ENCODE peak calls at places on chromosomes 1 and 21, in five cellular contexts. J is upper lobe of left lung; B is ascending aorta; Q is effector memory CD4-positive, alpha-beta T cell; A is right cardiac atrium. O is an unnamed sample. For H3K27me3, the result is how much of the 10 kb centered on the place peaks cover.

GRCh38 chr1:35448344-35448801 is 108.8 kb downstream of the KIAA0319L start:
- DNase-seq in Q (no peak), A (peak), J (peak), B (no peak), O (no peak)

GRCh38 chr1:30268923-30269666 is 454.3 kb downstream of the MATN1 start:
- DNase-seq in A (no peak), J (no peak), B (no peak), Q (no peak), O (no peak)

GRCh38 chr1:200885564-200886402 is 8.9 kb upstream of the INAVA start:
- DNase-seq in J (no peak), Q (no peak), A (no peak), B (no peak), O (no peak)

GRCh38 chr1:54542120-54542961 is 5.7 kb upstream of the ACOT11 start:
- DNase-seq in B (peak), J (peak), Q (peak), A (peak), O (peak)

GRCh38 chr1:169081503-169082123 is 24.9 kb upstream of the ATP1B1 start:
- DNase-seq in A (no peak), Q (no peak), B (no peak), J (no peak), O (no peak)

GRCh38 chr21:17498586-17498985 is 14.3 kb upstream of the CXADR start:
- DNase-seq in Q (no peak), J (no peak), B (no peak), A (no peak), O (no peak)

GRCh38 chr1:15439325-15439724 is 1.1 kb downstream of the CTRC start:
- DNase-seq in A (no peak), Q (no peak), B (no peak), J (no peak), O (no peak)

GRCh38 chr1:88311907-88312306 is 372.2 kb upstream of the PKN2 start:
- DNase-seq in A (no peak), Q (no peak), B (no peak), J (no peak), O (no peak)

GRCh38 chr1:212368073-212368484 is 46.6 kb downstream of the PACC1 start:
- DNase-seq in B (no peak), J (peak), A (no peak), Q (peak), O (peak)

GRCh38 chr1:6991271-6991670 is 206.0 kb downstream of the CAMTA1 start:
- DNase-seq in B (no peak), Q (no peak), J (no peak), A (no peak), O (no peak)

GRCh38 chr1:6986281-6986680 is 201.0 kb downstream of the CAMTA1 start:
- DNase-seq in A (no peak), J (no peak), B (no peak), Q (no peak), O (no peak)

GRCh38 chr1:6987940-6988339 is 202.7 kb downstream of the CAMTA1 start:
- DNase-seq in A (no peak), Q (no peak), B (no peak), J (no peak), O (no peak)

GRCh38 chr1:6989506-6990159 is 204.4 kb downstream of the CAMTA1 start:
- DNase-seq in B (no peak), Q (no peak), A (no peak), J (no peak), O (no peak)

DNA sequence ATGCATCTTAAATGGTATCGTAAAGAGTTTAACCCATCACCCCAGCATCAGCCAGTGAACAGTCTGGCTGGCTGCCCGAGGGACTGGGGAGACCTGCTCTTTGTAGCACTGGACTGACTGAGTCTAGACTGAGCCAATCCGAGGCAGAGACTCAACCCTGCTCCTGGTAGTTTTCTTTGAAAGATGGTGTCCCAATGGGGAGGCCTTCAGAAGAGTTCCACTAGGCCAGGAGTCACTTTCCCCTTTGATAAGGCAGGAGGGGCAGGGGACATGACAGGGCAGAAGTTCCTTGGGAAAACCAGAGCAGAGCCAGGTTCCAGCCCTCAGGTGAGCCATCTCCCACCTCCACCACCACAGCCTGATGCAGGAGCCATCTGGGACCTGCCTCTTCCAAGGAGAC is 203.5 kb downstream of the CAMTA1 start:
- DNase-seq in A (no peak), J (no peak), Q (no peak), B (no peak), O (no peak)
- H3K27me3 ChIP-seq in A (under half), J (under half), Q (under half), B (under half), O (under half)

DNA sequence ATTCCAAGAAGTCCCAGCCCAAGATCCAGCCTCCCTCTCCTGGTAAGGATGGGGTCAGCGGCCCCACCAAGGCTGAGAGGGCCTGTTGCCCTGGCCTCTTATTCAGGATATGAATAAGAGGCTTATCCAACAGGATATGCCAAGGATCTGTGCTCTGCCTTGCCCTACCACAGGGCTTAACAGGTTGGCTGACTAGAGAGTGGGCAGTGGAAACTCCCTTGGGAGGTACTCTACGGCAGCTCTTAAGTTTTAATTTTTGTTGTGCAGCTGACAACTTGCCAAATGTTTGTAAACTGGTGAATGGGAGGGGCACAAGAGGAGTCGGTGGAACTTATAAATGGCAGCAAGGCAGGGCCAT is 16.5 kb upstream of the PIGV start:
- DNase-seq in A (no peak), B (no peak), Q (no peak), J (no peak), O (no peak)
- H3K4me3 ChIP-seq in A (no peak), B (no peak), Q (no peak), J (no peak), O (no peak)

DNA sequence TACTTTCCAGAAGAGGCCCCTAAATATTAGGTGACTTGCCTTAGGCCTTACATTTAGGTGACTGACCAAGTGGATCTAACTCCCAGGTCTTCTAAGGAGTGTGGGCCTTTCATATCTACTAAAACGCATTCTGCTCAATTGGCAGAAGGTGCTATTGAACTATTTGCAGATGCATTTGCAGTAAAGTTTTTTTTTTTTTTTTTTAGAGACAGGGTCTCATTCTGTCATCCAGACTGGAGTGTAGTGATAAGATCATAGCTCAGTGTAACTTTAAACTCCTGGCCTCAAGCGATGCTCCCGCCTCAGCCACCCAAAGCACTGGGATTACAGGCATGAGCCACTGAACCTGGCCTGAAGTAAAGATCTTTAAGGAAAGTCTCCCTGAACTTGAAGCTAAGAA is 13.0 kb upstream of the ACBD6 start:
- DNase-seq in Q (no peak), A (no peak), B (no peak), J (no peak), O (no peak)
- H3K27me3 ChIP-seq in Q (under half), A (under half), B (under half), J (under half), O (under half)

GRCh38 chr1:234724517-234725176 is 114.7 kb upstream of the IRF2BP2 start:
- DNase-seq in B (peak), A (peak), J (peak), Q (peak), O (peak)

GRCh38 chr1:234722267-234722704 is 112.3 kb upstream of the IRF2BP2 start:
- DNase-seq in Q (no peak), J (no peak), A (peak), B (no peak), O (no peak)

GRCh38 chr1:234721476-234722266 is 111.7 kb upstream of the IRF2BP2 start:
- DNase-seq in Q (no peak), A (peak), B (no peak), J (peak), O (no peak)

GRCh38 chr1:234720709-234721436 is 110.9 kb upstream of the IRF2BP2 start:
- DNase-seq in A (peak), Q (no peak), J (no peak), B (no peak), O (no peak)

DNA sequence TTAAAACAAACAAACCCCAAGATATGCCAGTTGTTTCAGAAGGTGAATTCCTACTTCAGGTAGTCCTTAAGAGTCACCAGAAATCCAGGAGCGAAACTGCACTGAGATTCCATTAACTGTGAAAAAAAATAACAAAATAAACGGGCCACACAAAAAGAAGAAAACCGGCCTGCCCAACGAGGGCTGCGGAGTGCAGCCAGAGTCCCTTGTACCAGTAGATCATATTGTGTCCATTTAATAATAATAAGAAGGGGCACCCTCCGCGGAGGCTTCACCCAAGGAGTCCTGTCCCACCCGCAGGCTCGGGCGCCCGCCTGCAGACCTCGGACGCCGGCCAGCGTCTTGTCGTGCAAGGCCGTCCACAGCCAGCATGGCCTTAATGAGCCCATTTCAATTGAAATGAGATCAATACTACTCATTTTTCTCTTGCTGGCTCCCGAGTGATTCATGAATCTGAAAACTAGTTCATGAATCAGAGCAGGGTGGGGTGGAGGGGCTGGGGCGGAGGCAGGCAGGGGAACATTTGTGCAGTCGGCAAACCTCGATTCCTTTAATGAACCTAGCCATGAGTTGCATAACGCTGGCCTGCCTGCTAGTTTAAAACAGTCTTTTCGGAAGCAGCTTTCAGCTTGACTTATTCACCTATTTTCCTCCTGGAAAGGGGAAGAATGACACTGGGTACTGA is 113.1 kb upstream of the IRF2BP2 start:
- DNase-seq in A (peak), B (peak), Q (peak), J (peak), O (no peak)
- H3K4me3 ChIP-seq in A (no peak), B (peak), Q (no peak), J (no peak), O (no peak)

GRCh38 chr1:156433602-156434001 is 64.6 kb downstream of the RHBG start:
- DNase-seq in J (no peak), A (no peak), Q (no peak), B (no peak), O (no peak)
- H3K27me3 ChIP-seq in J (under half), A (under half), Q (half or more), B (under half), O (under half)

DNA sequence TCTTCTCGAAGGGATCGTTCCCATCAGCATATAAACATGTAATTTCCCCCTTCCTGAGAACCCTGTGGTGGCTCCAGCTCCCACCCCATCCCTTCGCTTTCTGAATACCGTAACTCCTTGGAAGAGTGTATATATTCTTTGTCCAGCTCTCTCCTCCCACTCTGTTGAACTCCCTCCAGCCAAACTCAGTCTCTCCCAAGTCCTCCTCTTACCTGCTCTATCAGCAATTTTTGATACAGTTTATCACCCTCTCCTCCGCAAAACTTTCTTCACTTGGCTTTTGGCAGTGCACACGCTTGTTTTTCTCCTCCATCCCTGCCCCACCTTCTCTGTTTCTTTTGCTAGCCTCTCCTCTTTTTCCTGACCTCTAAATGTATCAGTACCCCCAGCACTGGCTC is 109.9 kb upstream of the SLC25A33 start:
- DNase-seq in B (no peak), J (no peak), A (no peak), Q (no peak), O (no peak)
- H3K4me3 ChIP-seq in B (peak), J (peak), A (peak), Q (peak), O (peak)

GRCh38 chr1:203307690-203308126 is 2.4 kb downstream of the BTG2 start:
- DNase-seq in A (no peak), Q (no peak), J (no peak), B (no peak), O (no peak)

GRCh38 chr1:203308205-203309114 is 3.1 kb downstream of the BTG2 start:
- DNase-seq in B (no peak), A (no peak), J (no peak), Q (no peak), O (no peak)

GRCh38 chr1:203311368-203312301 is 6.3 kb downstream of the BTG2 start:
- DNase-seq in Q (no peak), B (no peak), J (no peak), A (no peak), O (no peak)

GRCh38 chr1:203306970-203307541 is 1.7 kb downstream of the BTG2 start:
- DNase-seq in Q (no peak), A (peak), B (no peak), J (peak), O (peak)

DNA sequence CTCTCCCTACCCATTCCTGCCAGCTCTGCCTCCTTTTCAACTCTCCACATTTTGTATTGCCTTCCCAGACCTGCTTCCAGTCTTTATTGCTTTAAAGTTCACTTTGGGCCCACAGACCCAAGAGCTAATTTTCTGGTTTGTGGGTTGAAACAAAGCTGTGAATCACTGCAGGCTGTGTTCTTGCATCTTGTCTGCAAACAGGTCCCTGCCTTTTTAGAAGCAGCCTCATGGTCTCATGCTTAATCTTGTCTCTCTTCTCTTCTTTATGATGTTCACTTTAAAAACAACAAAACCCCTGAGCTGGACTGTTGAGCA is 3.8 kb downstream of the BTG2 start:
- DNase-seq in A (no peak), Q (no peak), B (no peak), J (no peak), O (no peak)
- H3K27me3 ChIP-seq in A (under half), Q (under half), B (under half), J (under half), O (under half)